ENCODE peak calls at places on chromosomes 12 and 14, in nine cellular contexts. D is HepG2; X is CD8-positive, alpha-beta T cell; K is body of pancreas; W is A549; J is PC-3; E is upper lobe of left lung; A is lung; L is heart left ventricle. U is an unnamed sample.

GRCh38 chr14:52068741-52069616 is at the start of gene NID2:
- ATAC-seq in D (peak), X (peak), K (peak), W (peak), J (peak), E (peak), A (peak), L (peak), U (peak)

GRCh38 chr14:89185919-89186849 is 230.8 kb downstream of the FOXN3 start:
- ATAC-seq in D (peak), X (no peak), K (no peak), W (no peak), J (peak), E (no peak), A (no peak), L (peak), U (peak)

GRCh38 chr12:108773798-108774788 is 42.8 kb upstream of the CORO1C start:
- ATAC-seq in D (peak), X (no peak), K (peak), W (peak), J (peak), E (peak), A (peak), L (peak), U (peak)

GRCh38 chr14:96626916-96627315 is 124.7 kb downstream of the PAPOLA start:
- ATAC-seq in D (no peak), X (no peak), K (no peak), W (no peak), J (peak), E (no peak), A (no peak), L (no peak), U (no peak)

GRCh38 chr14:95741051-95741490 is 27.1 kb upstream of the TCL1A start:
- ATAC-seq in D (no peak), X (no peak), K (no peak), W (no peak), J (no peak), E (peak), A (no peak), L (no peak), U (no peak)

GRCh38 chr12:12384601-12385321 is 27.9 kb downstream of the BORCS5 start:
- ATAC-seq in D (peak), X (peak), K (no peak), W (no peak), J (no peak), E (no peak), A (no peak), L (no peak), U (no peak)

GRCh38 chr14:24441904-24442239 is 704 bp downstream of the SDR39U1 start:
- ATAC-seq in D (no peak), X (no peak), K (no peak), W (peak), J (peak), E (no peak), A (no peak), L (no peak), U (no peak)

GRCh38 chr12:1374296-1374695 is 220.1 kb downstream of the FBXL14 start:
- ATAC-seq in D (no peak), X (no peak), K (no peak), W (no peak), J (no peak), E (no peak), A (no peak), L (no peak), U (no peak)

GRCh38 chr14:67483599-67484270 is 4.8 kb downstream of the TMEM229B start:
- ATAC-seq in D (peak), X (no peak), K (no peak), W (peak), J (no peak), E (no peak), A (no peak), L (peak), U (no peak)

DNA sequence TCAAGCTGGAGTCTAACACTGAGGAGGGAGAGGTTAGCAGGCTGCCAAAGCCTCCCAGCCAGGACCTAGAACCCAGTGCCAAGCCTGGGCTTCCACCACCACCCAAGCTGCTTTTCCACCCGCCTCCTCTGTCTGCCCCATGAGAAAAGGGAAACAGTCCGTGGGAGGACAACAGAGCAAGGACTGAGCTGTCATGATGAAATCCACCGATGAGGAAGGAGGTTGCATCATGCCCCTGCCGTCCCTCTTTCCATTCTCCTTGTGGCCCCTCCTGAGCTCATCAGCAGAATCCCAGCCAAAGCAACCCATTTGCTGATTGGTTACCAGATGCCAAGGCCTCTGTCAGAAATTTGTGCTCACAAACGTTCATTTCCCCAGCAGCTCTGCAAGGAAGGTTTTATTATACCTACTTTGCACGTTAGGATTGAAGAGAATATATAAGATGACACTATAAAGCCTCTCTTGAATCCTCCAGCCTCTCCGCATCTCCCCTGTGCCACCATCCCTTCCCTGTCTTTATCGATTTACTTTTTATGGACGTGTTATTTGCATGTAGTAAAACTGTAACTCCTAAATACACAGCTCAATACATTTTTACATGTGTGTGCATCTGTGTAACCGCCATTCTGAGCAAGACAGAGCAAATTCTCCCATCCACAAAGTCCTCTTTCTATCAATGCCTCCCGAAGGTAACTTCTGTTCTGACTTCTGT is 6.3 kb upstream of the SERPINA1 start:
- ATAC-seq in D (peak), X (no peak), K (peak), W (no peak), J (no peak), E (no peak), A (peak), L (peak), U (peak)
- H3K4me3 ChIP-seq in D (peak), X (no peak), K (no peak), W (no peak), J (no peak), E (no peak), A (no peak), L (no peak), U (no peak)

GRCh38 chr12:2692156-2692555 is 102.6 kb upstream of the FKBP4 start:
- ATAC-seq in D (no peak), X (peak), K (no peak), W (no peak), J (no peak), E (no peak), A (no peak), L (no peak), U (no peak)

GRCh38 chr12:2690348-2691000 is 104.3 kb upstream of the FKBP4 start:
- ATAC-seq in D (no peak), X (no peak), K (no peak), W (no peak), J (no peak), E (no peak), A (no peak), L (no peak), U (no peak)

GRCh38 chr12:2691340-2692111 is 103.2 kb upstream of the FKBP4 start:
- ATAC-seq in D (no peak), X (peak), K (peak), W (peak), J (no peak), E (no peak), A (peak), L (no peak), U (peak)

GRCh38 chr12:2689879-2690278 is 104.9 kb upstream of the FKBP4 start:
- ATAC-seq in D (no peak), X (no peak), K (no peak), W (no peak), J (no peak), E (no peak), A (no peak), L (no peak), U (no peak)

DNA sequence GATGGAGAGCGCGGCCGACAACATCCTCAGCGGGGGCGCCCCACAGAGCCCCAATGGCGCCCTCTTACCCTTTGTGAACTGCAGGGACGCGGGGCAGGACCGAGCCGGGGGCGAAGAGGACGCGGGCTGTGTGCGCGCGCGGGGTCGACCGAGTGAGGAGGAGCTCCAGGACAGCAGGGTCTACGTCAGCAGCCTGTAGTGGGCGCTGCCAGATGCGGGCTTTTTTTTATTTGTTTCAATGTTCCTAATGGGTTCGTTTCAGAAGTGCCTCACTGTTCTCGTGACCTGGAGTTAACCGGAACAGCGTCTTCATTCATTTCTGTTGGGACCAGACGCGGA is 103.8 kb upstream of the FKBP4 start:
- ATAC-seq in D (no peak), X (peak), K (peak), W (peak), J (no peak), E (no peak), A (no peak), L (no peak), U (no peak)
- H3K4me3 ChIP-seq in D (no peak), X (peak), K (no peak), W (peak), J (no peak), E (peak), A (no peak), L (peak), U (no peak)

GRCh38 chr12:94193623-94194022 is 45.2 kb downstream of the PLXNC1 start:
- ATAC-seq in D (no peak), X (no peak), K (no peak), W (no peak), J (no peak), E (no peak), A (no peak), L (no peak), U (no peak)
- H3K4me3 ChIP-seq in D (no peak), X (no peak), K (no peak), W (no peak), J (no peak), E (no peak), A (no peak), L (no peak), U (no peak)

GRCh38 chr14:20622816-20623291 is 18.6 kb downstream of the OR6S1 start:
- ATAC-seq in D (peak), X (no peak), K (no peak), W (no peak), J (no peak), E (no peak), A (no peak), L (no peak), U (no peak)
- H3K4me3 ChIP-seq in D (no peak), X (no peak), K (no peak), W (no peak), J (no peak), E (no peak), A (no peak), L (no peak), U (peak)

GRCh38 chr12:120640840-120641833 is 711 bp downstream of the CABP1 start:
- ATAC-seq in D (peak), X (peak), K (peak), W (peak), J (peak), E (peak), A (peak), L (peak), U (peak)
- H3K4me3 ChIP-seq in D (peak), X (peak), K (no peak), W (peak), J (peak), E (peak), A (peak), L (peak), U (peak)

GRCh38 chr14:73613419-73613963 is 1.2 kb downstream of the ACOT6 start:
- ATAC-seq in D (peak), X (no peak), K (no peak), W (no peak), J (peak), E (no peak), A (no peak), L (no peak), U (no peak)
- H3K4me3 ChIP-seq in D (peak), X (no peak), K (no peak), W (peak), J (peak), E (peak), A (no peak), L (peak), U (peak)

GRCh38 chr14:72636094-72636493 is 257.8 kb downstream of the DPF3 start:
- ATAC-seq in D (no peak), X (no peak), K (no peak), W (no peak), J (peak), E (no peak), A (no peak), L (no peak), U (no peak)
- H3K4me3 ChIP-seq in D (no peak), X (no peak), K (no peak), W (no peak), J (peak), E (no peak), A (no peak), L (no peak), U (no peak)

GRCh38 chr14:50823763-50824636 is 7.0 kb downstream of the NIN start:
- ATAC-seq in D (no peak), X (peak), K (peak), W (no peak), J (peak), E (no peak), A (no peak), L (no peak), U (no peak)

GRCh38 chr14:50822501-50823042 is 8.4 kb downstream of the NIN start:
- ATAC-seq in D (no peak), X (peak), K (no peak), W (no peak), J (peak), E (no peak), A (no peak), L (peak), U (no peak)

GRCh38 chr14:50823051-50823762 is 7.8 kb downstream of the NIN start:
- ATAC-seq in D (peak), X (no peak), K (peak), W (no peak), J (peak), E (no peak), A (no peak), L (peak), U (no peak)

GRCh38 chr14:50821471-50822464 is 9.2 kb downstream of the NIN start:
- ATAC-seq in D (no peak), X (peak), K (no peak), W (no peak), J (peak), E (peak), A (no peak), L (peak), U (no peak)

DNA sequence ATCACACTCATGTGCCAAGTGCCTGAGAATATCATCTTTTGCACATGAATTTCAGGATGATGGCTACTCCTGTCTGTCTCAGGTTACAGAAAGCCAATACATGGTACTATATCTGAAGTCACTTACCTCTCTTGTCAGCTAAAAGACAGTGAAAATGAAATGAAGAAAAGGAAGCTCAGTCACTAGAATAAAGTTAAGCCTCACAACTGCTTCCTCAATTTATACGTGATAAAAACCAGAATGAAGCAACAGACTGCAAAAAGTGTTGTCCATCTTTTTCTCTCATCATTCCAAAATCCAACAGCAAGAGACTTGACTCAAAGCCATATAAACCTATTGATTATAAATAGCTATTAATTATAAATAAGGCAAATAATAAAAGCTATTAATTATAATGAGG is 10.2 kb downstream of the NIN start:
- ATAC-seq in D (no peak), X (no peak), K (no peak), W (no peak), J (no peak), E (no peak), A (no peak), L (no peak), U (no peak)
- H3K4me3 ChIP-seq in D (no peak), X (no peak), K (no peak), W (no peak), J (no peak), E (no peak), A (no peak), L (no peak), U (no peak)

GRCh38 chr14:29649170-29649569 is 278.5 kb downstream of the PRKD1 start:
- ATAC-seq in D (no peak), X (no peak), K (no peak), W (no peak), J (no peak), E (no peak), A (no peak), L (no peak), U (no peak)
- H3K4me3 ChIP-seq in D (no peak), X (no peak), K (no peak), W (no peak), J (no peak), E (no peak), A (no peak), L (no peak), U (no peak)

U was measured in gastroesophageal sphincter.